ENCODE peak calls at places on chromosome 22, in seven cellular contexts. One of them, this sample, is unnamed.

GRCh38 chr22:19632671-19633148 is 81.6 kb upstream of the SEPTIN5 start:
- DNase-seq in T47D: no peak
- DNase-seq in hippocampal formation: no peak
- DNase-seq in activated CD8-positive, alpha-beta memory T cell treated with anti-CD3 and anti-CD28 coated beads for 24 hours: no peak
- DNase-seq in fibroblast of mammary gland: no peak
- DNase-seq in hypothalamus: no peak
- DNase-seq in NCI-H2029: no peak
- DNase-seq in this sample: no peak

GRCh38 chr22:28620244-28620922 is 59.3 kb downstream of the TTC28 start:
- DNase-seq in T47D: no peak
- DNase-seq in hippocampal formation: no peak
- DNase-seq in activated CD8-positive, alpha-beta memory T cell treated with anti-CD3 and anti-CD28 coated beads for 24 hours: no peak
- DNase-seq in fibroblast of mammary gland: no peak
- DNase-seq in hypothalamus: no peak
- DNase-seq in NCI-H2029: no peak
- DNase-seq in this sample: no peak

GRCh38 chr22:41479671-41480396 is 10.9 kb downstream of the ACO2 start:
- DNase-seq in T47D: no peak
- DNase-seq in hippocampal formation: peak
- DNase-seq in activated CD8-positive, alpha-beta memory T cell treated with anti-CD3 and anti-CD28 coated beads for 24 hours: no peak
- DNase-seq in fibroblast of mammary gland: peak
- DNase-seq in hypothalamus: peak
- DNase-seq in NCI-H2029: no peak
- DNase-seq in this sample: no peak

GRCh38 chr22:29722151-29722550 is 2.3 kb downstream of the CABP7 start:
- DNase-seq in T47D: no peak
- DNase-seq in hippocampal formation: no peak
- DNase-seq in activated CD8-positive, alpha-beta memory T cell treated with anti-CD3 and anti-CD28 coated beads for 24 hours: no peak
- DNase-seq in fibroblast of mammary gland: no peak
- DNase-seq in hypothalamus: no peak
- DNase-seq in NCI-H2029: no peak
- DNase-seq in this sample: no peak

GRCh38 chr22:39253427-39254070 is 8.8 kb upstream of the PDGFB start:
- DNase-seq in T47D: no peak
- DNase-seq in hippocampal formation: no peak
- DNase-seq in activated CD8-positive, alpha-beta memory T cell treated with anti-CD3 and anti-CD28 coated beads for 24 hours: no peak
- DNase-seq in fibroblast of mammary gland: peak
- DNase-seq in hypothalamus: no peak
- DNase-seq in NCI-H2029: peak
- DNase-seq in this sample: peak

GRCh38 chr22:49305966-49306631 is 521.6 kb downstream of the BRD1 start:
- DNase-seq in T47D: no peak
- DNase-seq in hippocampal formation: no peak
- DNase-seq in activated CD8-positive, alpha-beta memory T cell treated with anti-CD3 and anti-CD28 coated beads for 24 hours: peak
- DNase-seq in fibroblast of mammary gland: no peak
- DNase-seq in hypothalamus: no peak
- DNase-seq in NCI-H2029: no peak
- DNase-seq in this sample: no peak

GRCh38 chr22:23833911-23834317 is 4.9 kb downstream of the DERL3 start:
- DNase-seq in T47D: no peak
- DNase-seq in hippocampal formation: no peak
- DNase-seq in activated CD8-positive, alpha-beta memory T cell treated with anti-CD3 and anti-CD28 coated beads for 24 hours: no peak
- DNase-seq in fibroblast of mammary gland: no peak
- DNase-seq in hypothalamus: peak
- DNase-seq in NCI-H2029: no peak
- DNase-seq in this sample: no peak

GRCh38 chr22:28349114-28349513 is 330.5 kb downstream of the TTC28 start:
- DNase-seq in T47D: no peak
- DNase-seq in hippocampal formation: no peak
- DNase-seq in activated CD8-positive, alpha-beta memory T cell treated with anti-CD3 and anti-CD28 coated beads for 24 hours: no peak
- DNase-seq in fibroblast of mammary gland: no peak
- DNase-seq in hypothalamus: no peak
- DNase-seq in NCI-H2029: no peak
- DNase-seq in this sample: no peak

GRCh38 chr22:20052309-20053250 is 27.5 kb upstream of the DGCR8 start:
- DNase-seq in T47D: peak
- DNase-seq in hippocampal formation: no peak
- DNase-seq in activated CD8-positive, alpha-beta memory T cell treated with anti-CD3 and anti-CD28 coated beads for 24 hours: no peak
- DNase-seq in fibroblast of mammary gland: no peak
- DNase-seq in hypothalamus: no peak
- DNase-seq in NCI-H2029: no peak
- DNase-seq in this sample: no peak

GRCh38 chr22:17911887-17912286 is 112.5 kb downstream of the MICAL3 start:
- DNase-seq in T47D: no peak
- DNase-seq in hippocampal formation: no peak
- DNase-seq in activated CD8-positive, alpha-beta memory T cell treated with anti-CD3 and anti-CD28 coated beads for 24 hours: no peak
- DNase-seq in fibroblast of mammary gland: no peak
- DNase-seq in hypothalamus: no peak
- DNase-seq in NCI-H2029: no peak
- DNase-seq in this sample: no peak

GRCh38 chr22:41555325-41555724 is 5.5 kb upstream of the CSDC2 start:
- DNase-seq in T47D: no peak
- DNase-seq in hippocampal formation: no peak
- DNase-seq in activated CD8-positive, alpha-beta memory T cell treated with anti-CD3 and anti-CD28 coated beads for 24 hours: no peak
- DNase-seq in fibroblast of mammary gland: no peak
- DNase-seq in hypothalamus: no peak
- DNase-seq in NCI-H2029: no peak
- DNase-seq in this sample: no peak